ENCODE peak calls at places on chromosomes 7 and 10, in seven cellular contexts. A is WTC11, R is HepG2, B is GM12865, P is bronchial epithelial cell, U is astrocyte of the spinal cord, Z is psoas muscle. V is an unnamed sample.

GRCh38 chr10:60377955-60378354 is 11.7 kb downstream of the ANK3 start:
- DNase-seq in U (peak), B (no peak), A (no peak), P (peak), R (no peak), Z (no peak), V (no peak)

GRCh38 chr7:101104193-101104713 is 19.0 kb downstream of the TRIM56 start:
- DNase-seq in B (no peak), R (peak), U (no peak), A (no peak), Z (no peak), P (no peak), V (no peak)

GRCh38 chr7:42876182-42877068 is 35.4 kb downstream of the C7orf25 start:
- DNase-seq in B (peak), P (peak), U (peak), R (peak), Z (no peak), A (peak), V (peak)

GRCh38 chr10:110370005-110370404 is 65.3 kb upstream of the SMNDC1 start:
- DNase-seq in Z (no peak), U (no peak), A (no peak), P (no peak), R (no peak), B (no peak), V (no peak)

GRCh38 chr10:124447741-124448466 is 1.9 kb downstream of the NKX1-2 start:
- DNase-seq in B (no peak), U (no peak), A (peak), P (no peak), R (no peak), Z (no peak), V (no peak)

GRCh38 chr10:4984971-4985594 is 18.6 kb downstream of the AKR1C2 start:
- DNase-seq in A (no peak), R (peak), P (no peak), Z (no peak), U (no peak), B (no peak), V (no peak)

GRCh38 chr10:76649723-76650127 is 987.9 kb downstream of the KCNMA1 start:
- DNase-seq in P (peak), B (no peak), Z (no peak), A (no peak), R (no peak), U (peak), V (no peak)

GRCh38 chr10:62803993-62804383 is 532 bp upstream of the ADO start:
- DNase-seq in R (no peak), B (no peak), A (no peak), P (no peak), Z (no peak), U (no peak), V (no peak)

GRCh38 chr10:79443338-79444242 is 1.8 kb downstream of the ZCCHC24 start:
- DNase-seq in U (no peak), B (no peak), A (no peak), R (no peak), P (no peak), Z (no peak), V (no peak)

GRCh38 chr7:138835087-138835486 is 37.1 kb upstream of the ATP6V0A4 start:
- DNase-seq in U (no peak), A (no peak), Z (no peak), B (no peak), R (no peak), P (no peak), V (no peak)

GRCh38 chr7:46357290-46357689 is 436.2 kb upstream of the IGFBP3 start:
- DNase-seq in A (no peak), Z (no peak), P (no peak), B (peak), R (no peak), U (no peak), V (no peak)

GRCh38 chr7:46357851-46358250 is 436.8 kb upstream of the IGFBP3 start:
- DNase-seq in U (no peak), Z (no peak), B (peak), P (no peak), R (no peak), A (no peak), V (no peak)

GRCh38 chr7:46363688-46364087 is 442.6 kb upstream of the IGFBP3 start:
- DNase-seq in R (peak), B (no peak), U (no peak), A (no peak), P (no peak), Z (no peak), V (no peak)

GRCh38 chr7:46360255-46360654 is 439.2 kb upstream of the IGFBP3 start:
- DNase-seq in B (no peak), A (no peak), Z (no peak), U (no peak), P (no peak), R (no peak), V (no peak)

DNA sequence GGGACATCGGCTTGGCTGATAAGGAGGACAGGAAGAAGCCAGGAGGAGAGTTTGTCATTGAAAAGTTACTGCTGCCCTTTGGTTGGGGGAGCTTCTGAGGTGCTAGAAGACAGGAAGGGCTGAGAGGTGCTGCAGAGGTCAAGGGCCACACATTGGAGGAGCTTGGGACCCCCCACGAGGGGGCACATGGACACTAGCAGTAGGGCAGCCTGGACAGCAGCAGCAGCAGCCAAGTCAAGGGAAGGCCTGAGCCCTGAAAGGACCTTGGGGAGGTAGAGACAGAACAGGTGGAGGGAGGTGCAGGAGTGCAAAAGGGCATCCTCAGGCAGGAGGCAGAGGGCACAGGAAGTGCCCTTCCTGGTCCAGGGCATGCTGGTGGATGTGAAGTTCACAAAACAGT is 439.7 kb upstream of the IGFBP3 start:
- DNase-seq in A (no peak), U (no peak), Z (no peak), R (no peak), P (no peak), B (peak), V (no peak)
- TF ChIP-seq CTCF in A (no peak), U (no peak), Z (no peak), R (peak), P (no peak), B (no peak), V (no peak)

DNA sequence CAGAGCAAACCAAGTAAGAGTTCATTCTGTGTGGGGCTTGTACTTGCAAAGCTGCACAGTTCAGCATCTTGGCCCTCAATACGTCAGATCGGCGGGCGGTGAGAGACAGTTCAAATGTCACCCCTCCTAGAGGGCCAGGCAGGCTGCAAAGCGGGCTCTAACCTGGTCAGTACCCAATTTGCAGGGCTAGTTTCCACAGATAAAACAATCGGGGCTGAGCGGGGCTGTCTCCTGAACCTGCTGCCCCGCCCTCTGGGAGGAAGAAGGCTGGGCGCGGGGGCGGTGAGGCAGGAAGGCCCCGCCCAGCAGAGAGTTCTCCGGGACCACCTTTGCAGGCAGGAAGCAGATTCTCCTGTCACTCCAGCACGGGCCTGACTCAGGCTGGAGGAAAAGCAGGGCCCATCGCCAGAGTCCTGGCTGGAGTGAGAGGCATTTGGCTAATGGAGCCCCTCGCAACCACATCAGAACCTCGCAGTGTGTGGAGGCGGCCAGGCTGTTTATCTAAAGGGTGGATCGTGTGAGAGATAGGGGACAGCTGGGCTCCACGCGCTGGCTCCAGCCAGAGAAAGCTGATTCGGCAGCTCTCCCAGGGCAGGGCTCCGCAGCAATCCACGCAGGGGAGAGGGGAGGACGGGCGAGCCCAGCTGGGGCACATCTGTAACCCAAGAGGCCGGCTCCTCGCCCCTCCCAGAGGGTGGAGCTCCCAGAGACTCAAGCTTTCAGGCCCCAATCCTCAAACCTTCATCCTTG is 83.1 kb downstream of the SH3PXD2A start:
- DNase-seq in U (peak), P (peak), B (peak), R (no peak), Z (peak), A (peak), V (peak)
- TF ChIP-seq CTCF in U (no peak), P (no peak), B (no peak), R (no peak), Z (no peak), A (no peak), V (no peak)

GRCh38 chr7:23273141-23273599 is 26.0 kb upstream of the MALSU1 start:
- DNase-seq in A (peak), P (peak), Z (peak), B (peak), U (peak), R (peak), V (peak)
- TF ChIP-seq CTCF in A (peak), P (peak), Z (peak), B (peak), U (peak), R (peak), V (peak)

GRCh38 chr7:31758770-31759169 is 71.8 kb downstream of the PPP1R17 start:
- DNase-seq in U (peak), B (no peak), P (no peak), A (no peak), R (no peak), Z (no peak), V (no peak)

GRCh38 chr7:31767686-31768358 is 80.8 kb downstream of the PPP1R17 start:
- DNase-seq in Z (no peak), U (no peak), B (no peak), R (no peak), A (peak), P (no peak), V (no peak)

GRCh38 chr7:31764457-31764856 is 77.4 kb downstream of the PPP1R17 start:
- DNase-seq in Z (no peak), B (no peak), A (no peak), R (no peak), P (no peak), U (no peak), V (no peak)

GRCh38 chr7:31761646-31762045 is 74.6 kb downstream of the PPP1R17 start:
- DNase-seq in A (no peak), B (no peak), Z (peak), U (no peak), P (no peak), R (no peak), V (no peak)

GRCh38 chr7:31763548-31763947 is 76.5 kb downstream of the PPP1R17 start:
- DNase-seq in B (no peak), P (no peak), U (no peak), Z (no peak), A (no peak), R (no peak), V (no peak)
- TF ChIP-seq CTCF in B (peak), P (peak), U (peak), Z (no peak), A (peak), R (no peak), V (no peak)

GRCh38 chr10:7601023-7601656 is 65.6 kb downstream of the ITIH5 start:
- DNase-seq in U (no peak), A (no peak), Z (no peak), P (no peak), R (no peak), B (no peak), V (no peak)

GRCh38 chr10:7608001-7608400 is 58.8 kb downstream of the ITIH5 start:
- DNase-seq in B (no peak), Z (no peak), P (no peak), A (no peak), R (no peak), U (no peak), V (no peak)

GRCh38 chr10:7606977-7607404 is 59.8 kb downstream of the ITIH5 start:
- DNase-seq in Z (no peak), R (no peak), U (no peak), P (peak), A (no peak), B (peak), V (no peak)

GRCh38 chr10:7610017-7610416 is 56.7 kb downstream of the ITIH5 start:
- DNase-seq in P (no peak), R (no peak), B (no peak), U (no peak), A (no peak), Z (no peak), V (no peak)

GRCh38 chr10:7605565-7606295 is 61.0 kb downstream of the ITIH5 start:
- DNase-seq in B (no peak), U (no peak), P (no peak), Z (no peak), A (no peak), R (no peak), V (no peak)
- TF ChIP-seq CTCF in B (no peak), U (no peak), P (no peak), Z (no peak), A (no peak), R (no peak), V (no peak)

GRCh38 chr7:48259463-48260280 is 88.4 kb downstream of the ABCA13 start:
- DNase-seq in R (no peak), P (no peak), B (no peak), Z (no peak), A (no peak), U (no peak), V (no peak)
- TF ChIP-seq CTCF in R (no peak), P (no peak), B (no peak), Z (no peak), A (no peak), U (no peak), V (no peak)

GRCh38 chr10:26860542-26861325 is at the start of gene ABI1:
- DNase-seq in Z (peak), U (peak), B (peak), R (peak), P (peak), A (peak), V (peak)
- TF ChIP-seq CTCF in Z (no peak), U (peak), B (peak), R (peak), P (peak), A (no peak), V (peak)

GRCh38 chr7:16135628-16136027 is 285.7 kb downstream of the CRPPA start:
- DNase-seq in A (no peak), P (no peak), R (no peak), U (peak), Z (no peak), B (no peak), V (no peak)
- TF ChIP-seq CTCF in A (no peak), P (no peak), R (no peak), U (no peak), Z (no peak), B (no peak), V (no peak)